ENCODE peak calls at places on chromosomes 6 and 20, in six cellular contexts. P, I, R, Z, W and X are unnamed samples.

GRCh38 chr20:47263502-47264084 is 92.9 kb downstream of the ZMYND8 start:
- DNase-seq in P (no peak), I (no peak), R (no peak), Z (no peak), W (no peak), X (no peak)

GRCh38 chr6:21180800-21181337 is 412.7 kb upstream of the SOX4 start:
- DNase-seq in P (no peak), I (no peak), R (no peak), Z (no peak), W (no peak), X (no peak)

GRCh38 chr20:59824711-59825562 is 108.5 kb downstream of the SYCP2 start:
- DNase-seq in P (no peak), I (no peak), R (no peak), Z (no peak), W (no peak), X (no peak)

GRCh38 chr20:49742948-49743347 is 29.3 kb upstream of the B4GALT5 start:
- DNase-seq in P (no peak), I (no peak), R (no peak), Z (no peak), W (no peak), X (no peak)

GRCh38 chr6:16496210-16496609 is 257.8 kb downstream of the GMPR start:
- DNase-seq in P (no peak), I (no peak), R (no peak), Z (no peak), W (no peak), X (no peak)

GRCh38 chr6:157270308-157270707 is 53.0 kb downstream of the TMEM242 start:
- DNase-seq in P (no peak), I (no peak), R (no peak), Z (no peak), W (no peak), X (no peak)

GRCh38 chr20:63946986-63947637 is 9.1 kb downstream of the UCKL1 start:
- DNase-seq in P (no peak), I (no peak), R (no peak), Z (no peak), W (no peak), X (no peak)

GRCh38 chr6:41489284-41489851 is 56.8 kb upstream of the FOXP4 start:
- DNase-seq in P (no peak), I (no peak), R (no peak), Z (no peak), W (no peak), X (no peak)

GRCh38 chr6:41690541-41691330 is 44.7 kb downstream of the TFEB start:
- DNase-seq in P (no peak), I (no peak), R (no peak), Z (no peak), W (no peak), X (no peak)

GRCh38 chr6:136782021-136782770 is 10.1 kb downstream of the MAP3K5 start:
- DNase-seq in P (no peak), I (no peak), R (peak), Z (no peak), W (no peak), X (no peak)

GRCh38 chr20:40468759-40469158 is 220.3 kb downstream of the MAFB start:
- DNase-seq in P (no peak), I (no peak), R (no peak), Z (no peak), W (no peak), X (no peak)